ENCODE peak calls at places on chromosomes 7 and 10, in eight cellular contexts. C is AG08395, Y is endodermal cell, L is T-helper 22 cell, M is ELF-1, P is NCI-H1092, F is nucleus accumbens, V is heart left ventricle. G is an unnamed sample.

GRCh38 chr7:133789951-133790350 is 337.2 kb upstream of the LRGUK start:
- DNase-seq in Y (no peak), P (no peak), M (no peak), L (no peak), V (no peak), C (no peak), F (no peak), G (no peak)

GRCh38 chr10:71831646-71832552 is 19.2 kb downstream of the PSAP start:
- DNase-seq in L (no peak), M (no peak), Y (no peak), C (no peak), P (no peak), V (no peak), F (no peak), G (no peak)

GRCh38 chr7:12802070-12802469 is 114.6 kb downstream of the ARL4A start:
- DNase-seq in V (no peak), M (peak), Y (no peak), L (no peak), P (no peak), F (no peak), C (no peak), G (no peak)

GRCh38 chr7:146740039-146740438 is 623.4 kb downstream of the CNTNAP2 start:
- DNase-seq in Y (no peak), V (no peak), M (no peak), L (no peak), C (no peak), F (no peak), P (no peak), G (no peak)

GRCh38 chr10:75208177-75208576 is 2.4 kb upstream of the VDAC2 start:
- DNase-seq in F (no peak), P (no peak), L (no peak), Y (peak), C (peak), M (peak), V (no peak), G (no peak)

GRCh38 chr10:95755511-95756004 is 405 bp upstream of the ENTPD1 start:
- DNase-seq in V (no peak), C (no peak), P (no peak), F (no peak), L (no peak), M (peak), Y (peak), G (peak)

GRCh38 chr7:139726485-139726869 is 51.3 kb downstream of the HIPK2 start:
- DNase-seq in V (no peak), M (no peak), F (no peak), C (no peak), L (no peak), P (no peak), Y (no peak), G (no peak)

GRCh38 chr7:25851332-25852248 is 300.4 kb upstream of the NFE2L3 start:
- DNase-seq in V (peak), L (no peak), Y (peak), F (peak), C (peak), P (peak), M (peak), G (peak)

GRCh38 chr10:101310528-101311439 is 43.2 kb upstream of the BTRC start:
- DNase-seq in L (no peak), F (peak), P (no peak), M (peak), C (no peak), Y (peak), V (no peak), G (no peak)

GRCh38 chr7:55172161-55172560 is 153.3 kb downstream of the EGFR start:
- DNase-seq in L (no peak), V (no peak), Y (no peak), P (no peak), C (no peak), M (no peak), F (no peak), G (no peak)

GRCh38 chr10:5033061-5033770 is 29.6 kb upstream of the AKR1C2 start:
- DNase-seq in V (no peak), P (no peak), M (no peak), L (no peak), Y (no peak), C (peak), F (no peak), G (no peak)

GRCh38 chr7:16357921-16358320 is 63.4 kb downstream of the CRPPA start:
- DNase-seq in L (no peak), V (peak), F (no peak), M (no peak), C (no peak), P (peak), Y (no peak), G (no peak)

GRCh38 chr7:82562716-82563404 is 119.3 kb upstream of the CACNA2D1 start:
- DNase-seq in C (peak), Y (no peak), L (no peak), V (no peak), F (no peak), M (no peak), P (no peak), G (no peak)

GRCh38 chr7:26653966-26654365 is 210.4 kb downstream of the SKAP2 start:
- DNase-seq in P (no peak), V (no peak), Y (no peak), F (no peak), L (no peak), M (no peak), C (no peak), G (no peak)

GRCh38 chr7:27723086-27723485 is 16.9 kb upstream of the TAX1BP1 start:
- DNase-seq in V (no peak), L (no peak), P (no peak), F (no peak), C (no peak), M (no peak), Y (no peak), G (no peak)

GRCh38 chr10:3478153-3478552 is 305.6 kb upstream of the PITRM1 start:
- DNase-seq in V (no peak), P (no peak), C (no peak), L (no peak), Y (no peak), F (no peak), M (no peak), G (no peak)

GRCh38 chr7:134293029-134293740 is 23.5 kb downstream of the SLC35B4 start:
- DNase-seq in M (no peak), P (no peak), C (no peak), Y (no peak), F (no peak), L (no peak), V (no peak), G (peak)

GRCh38 chr10:28678687-28679457 is 1.6 kb downstream of the BAMBI start:
- DNase-seq in M (no peak), L (no peak), F (no peak), C (no peak), V (no peak), Y (no peak), P (no peak), G (peak)

G was measured in globus pallidus.